ENCODE peak calls at places on chromosomes 16 and 17, in eight cellular contexts. One of them, this sample, is unnamed.

GRCh38 chr17:36183001-36183810 is 6.8 kb upstream of the TBC1D3B start:
- DNase-seq in lung: no peak
- DNase-seq in Daoy: peak
- DNase-seq in foreskin fibroblast: peak
- DNase-seq in GM23248: peak
- DNase-seq in bronchial epithelial cell: peak
- DNase-seq in stimulated activated CD4-positive, alpha-beta T cell treated with anti-CD3 and anti-CD28 coated beads, Interleukin-1b, Interleukin-23, amount 100 ng/mL, for 1 hour: no peak
- DNase-seq in T-helper 17 cell: no peak
- DNase-seq in this sample: no peak

GRCh38 chr17:78130439-78131101 is at the start of gene TMC8:
- DNase-seq in lung: peak
- DNase-seq in Daoy: no peak
- DNase-seq in foreskin fibroblast: no peak
- DNase-seq in GM23248: no peak
- DNase-seq in bronchial epithelial cell: no peak
- DNase-seq in stimulated activated CD4-positive, alpha-beta T cell treated with anti-CD3 and anti-CD28 coated beads, Interleukin-1b, Interleukin-23, amount 100 ng/mL, for 1 hour: no peak
- DNase-seq in T-helper 17 cell: peak
- DNase-seq in this sample: peak

GRCh38 chr16:22335668-22336246 is 38.5 kb downstream of the POLR3E start:
- DNase-seq in lung: no peak
- DNase-seq in Daoy: no peak
- DNase-seq in foreskin fibroblast: no peak
- DNase-seq in GM23248: no peak
- DNase-seq in bronchial epithelial cell: no peak
- DNase-seq in stimulated activated CD4-positive, alpha-beta T cell treated with anti-CD3 and anti-CD28 coated beads, Interleukin-1b, Interleukin-23, amount 100 ng/mL, for 1 hour: no peak
- DNase-seq in T-helper 17 cell: no peak
- DNase-seq in this sample: no peak

GRCh38 chr17:82931696-82932060 is 91.9 kb upstream of the ZNF750 start:
- DNase-seq in lung: no peak
- DNase-seq in Daoy: peak
- DNase-seq in foreskin fibroblast: peak
- DNase-seq in GM23248: peak
- DNase-seq in bronchial epithelial cell: peak
- DNase-seq in stimulated activated CD4-positive, alpha-beta T cell treated with anti-CD3 and anti-CD28 coated beads, Interleukin-1b, Interleukin-23, amount 100 ng/mL, for 1 hour: no peak
- DNase-seq in T-helper 17 cell: no peak
- DNase-seq in this sample: no peak

GRCh38 chr17:44069974-44070454 is 521 bp upstream of the G6PC3 start:
- DNase-seq in lung: no peak
- DNase-seq in Daoy: no peak
- DNase-seq in foreskin fibroblast: no peak
- DNase-seq in GM23248: peak
- DNase-seq in bronchial epithelial cell: no peak
- DNase-seq in stimulated activated CD4-positive, alpha-beta T cell treated with anti-CD3 and anti-CD28 coated beads, Interleukin-1b, Interleukin-23, amount 100 ng/mL, for 1 hour: no peak
- DNase-seq in T-helper 17 cell: no peak
- DNase-seq in this sample: no peak

GRCh38 chr16:14392960-14393359 is 237.1 kb downstream of the PARN start:
- DNase-seq in lung: no peak
- DNase-seq in Daoy: no peak
- DNase-seq in foreskin fibroblast: no peak
- DNase-seq in GM23248: no peak
- DNase-seq in bronchial epithelial cell: no peak
- DNase-seq in stimulated activated CD4-positive, alpha-beta T cell treated with anti-CD3 and anti-CD28 coated beads, Interleukin-1b, Interleukin-23, amount 100 ng/mL, for 1 hour: no peak
- DNase-seq in T-helper 17 cell: no peak
- DNase-seq in this sample: no peak

GRCh38 chr17:72846399-72846798 is 246.1 kb downstream of the SLC39A11 start:
- DNase-seq in lung: no peak
- DNase-seq in Daoy: no peak
- DNase-seq in foreskin fibroblast: no peak
- DNase-seq in GM23248: no peak
- DNase-seq in bronchial epithelial cell: no peak
- DNase-seq in stimulated activated CD4-positive, alpha-beta T cell treated with anti-CD3 and anti-CD28 coated beads, Interleukin-1b, Interleukin-23, amount 100 ng/mL, for 1 hour: no peak
- DNase-seq in T-helper 17 cell: no peak
- DNase-seq in this sample: no peak

GRCh38 chr17:65198653-65199382 is 61.6 kb downstream of the RGS9 start:
- DNase-seq in lung: no peak
- DNase-seq in Daoy: peak
- DNase-seq in foreskin fibroblast: peak
- DNase-seq in GM23248: peak
- DNase-seq in bronchial epithelial cell: peak
- DNase-seq in stimulated activated CD4-positive, alpha-beta T cell treated with anti-CD3 and anti-CD28 coated beads, Interleukin-1b, Interleukin-23, amount 100 ng/mL, for 1 hour: no peak
- DNase-seq in T-helper 17 cell: no peak
- DNase-seq in this sample: peak

GRCh38 chr17:49551221-49552069 is 24.2 kb upstream of the NXPH3 start:
- DNase-seq in lung: no peak
- DNase-seq in Daoy: no peak
- DNase-seq in foreskin fibroblast: no peak
- DNase-seq in GM23248: no peak
- DNase-seq in bronchial epithelial cell: no peak
- DNase-seq in stimulated activated CD4-positive, alpha-beta T cell treated with anti-CD3 and anti-CD28 coated beads, Interleukin-1b, Interleukin-23, amount 100 ng/mL, for 1 hour: no peak
- DNase-seq in T-helper 17 cell: no peak
- DNase-seq in this sample: no peak

GRCh38 chr17:17798010-17798556 is 38.7 kb downstream of the SREBF1 start:
- DNase-seq in lung: no peak
- DNase-seq in Daoy: no peak
- DNase-seq in foreskin fibroblast: no peak
- DNase-seq in GM23248: no peak
- DNase-seq in bronchial epithelial cell: no peak
- DNase-seq in stimulated activated CD4-positive, alpha-beta T cell treated with anti-CD3 and anti-CD28 coated beads, Interleukin-1b, Interleukin-23, amount 100 ng/mL, for 1 hour: no peak
- DNase-seq in T-helper 17 cell: no peak
- DNase-seq in this sample: no peak

GRCh38 chr17:15446036-15446435 is 21.4 kb downstream of the CDRT4 start:
- DNase-seq in lung: no peak
- DNase-seq in Daoy: no peak
- DNase-seq in foreskin fibroblast: no peak
- DNase-seq in GM23248: peak
- DNase-seq in bronchial epithelial cell: no peak
- DNase-seq in stimulated activated CD4-positive, alpha-beta T cell treated with anti-CD3 and anti-CD28 coated beads, Interleukin-1b, Interleukin-23, amount 100 ng/mL, for 1 hour: no peak
- DNase-seq in T-helper 17 cell: no peak
- DNase-seq in this sample: no peak

GRCh38 chr17:1312261-1312870 is 32.9 kb downstream of the TRARG1 start:
- DNase-seq in lung: no peak
- DNase-seq in Daoy: peak
- DNase-seq in foreskin fibroblast: no peak
- DNase-seq in GM23248: no peak
- DNase-seq in bronchial epithelial cell: no peak
- DNase-seq in stimulated activated CD4-positive, alpha-beta T cell treated with anti-CD3 and anti-CD28 coated beads, Interleukin-1b, Interleukin-23, amount 100 ng/mL, for 1 hour: no peak
- DNase-seq in T-helper 17 cell: no peak
- DNase-seq in this sample: peak

GRCh38 chr16:85057948-85058347 is 30.4 kb downstream of the KIAA0513 start:
- DNase-seq in lung: no peak
- DNase-seq in Daoy: no peak
- DNase-seq in foreskin fibroblast: no peak
- DNase-seq in GM23248: no peak
- DNase-seq in bronchial epithelial cell: no peak
- DNase-seq in stimulated activated CD4-positive, alpha-beta T cell treated with anti-CD3 and anti-CD28 coated beads, Interleukin-1b, Interleukin-23, amount 100 ng/mL, for 1 hour: no peak
- DNase-seq in T-helper 17 cell: no peak
- DNase-seq in this sample: no peak

GRCh38 chr17:77206125-77206523 is 65.4 kb downstream of the SEC14L1 start:
- DNase-seq in lung: no peak
- DNase-seq in Daoy: no peak
- DNase-seq in foreskin fibroblast: no peak
- DNase-seq in GM23248: no peak
- DNase-seq in bronchial epithelial cell: no peak
- DNase-seq in stimulated activated CD4-positive, alpha-beta T cell treated with anti-CD3 and anti-CD28 coated beads, Interleukin-1b, Interleukin-23, amount 100 ng/mL, for 1 hour: no peak
- DNase-seq in T-helper 17 cell: no peak
- DNase-seq in this sample: no peak

GRCh38 chr17:77186141-77186604 is 45.4 kb downstream of the SEC14L1 start:
- DNase-seq in lung: no peak
- DNase-seq in Daoy: no peak
- DNase-seq in foreskin fibroblast: no peak
- DNase-seq in GM23248: no peak
- DNase-seq in bronchial epithelial cell: no peak
- DNase-seq in stimulated activated CD4-positive, alpha-beta T cell treated with anti-CD3 and anti-CD28 coated beads, Interleukin-1b, Interleukin-23, amount 100 ng/mL, for 1 hour: no peak
- DNase-seq in T-helper 17 cell: no peak
- DNase-seq in this sample: peak

GRCh38 chr17:38604479-38605229 is 1.1 kb downstream of the SRCIN1 start:
- DNase-seq in lung: no peak
- DNase-seq in Daoy: peak
- DNase-seq in foreskin fibroblast: no peak
- DNase-seq in GM23248: peak
- DNase-seq in bronchial epithelial cell: no peak
- DNase-seq in stimulated activated CD4-positive, alpha-beta T cell treated with anti-CD3 and anti-CD28 coated beads, Interleukin-1b, Interleukin-23, amount 100 ng/mL, for 1 hour: no peak
- DNase-seq in T-helper 17 cell: no peak
- DNase-seq in this sample: peak

GRCh38 chr17:5050281-5050680 is 15.1 kb upstream of the SLC52A1 start:
- DNase-seq in lung: no peak
- DNase-seq in Daoy: no peak
- DNase-seq in foreskin fibroblast: peak
- DNase-seq in GM23248: no peak
- DNase-seq in bronchial epithelial cell: no peak
- DNase-seq in stimulated activated CD4-positive, alpha-beta T cell treated with anti-CD3 and anti-CD28 coated beads, Interleukin-1b, Interleukin-23, amount 100 ng/mL, for 1 hour: no peak
- DNase-seq in T-helper 17 cell: no peak
- DNase-seq in this sample: no peak